ENCODE peak calls at places on chromosome 2, in four cellular contexts. One of them, this sample, is unnamed.

GRCh38 chr2:24012521-24013245 is 2.8 kb downstream of the MFSD2B start:
- DNase-seq in naive thymus-derived CD4-positive, alpha-beta T cell: no peak
- DNase-seq in sigmoid colon: no peak
- DNase-seq in LoVo: no peak
- DNase-seq in this sample: no peak

GRCh38 chr2:237299897-237300296 is 114.1 kb downstream of the COL6A3 start:
- DNase-seq in sigmoid colon: no peak
- DNase-seq in naive thymus-derived CD4-positive, alpha-beta T cell: no peak
- DNase-seq in LoVo: peak
- DNase-seq in this sample: no peak

GRCh38 chr2:230942920-230943896 is 18.2 kb upstream of the GPR55 start:
- DNase-seq in naive thymus-derived CD4-positive, alpha-beta T cell: no peak
- DNase-seq in LoVo: no peak
- DNase-seq in sigmoid colon: no peak
- DNase-seq in this sample: no peak

GRCh38 chr2:203261326-203262159 is 22.7 kb downstream of the CYP20A1 start:
- DNase-seq in sigmoid colon: no peak
- DNase-seq in LoVo: no peak
- DNase-seq in naive thymus-derived CD4-positive, alpha-beta T cell: no peak
- DNase-seq in this sample: no peak

GRCh38 chr2:240429341-240429871 is 6.1 kb upstream of the GPC1 start:
- DNase-seq in naive thymus-derived CD4-positive, alpha-beta T cell: no peak
- DNase-seq in sigmoid colon: peak
- DNase-seq in LoVo: no peak
- DNase-seq in this sample: no peak

GRCh38 chr2:23069935-23070334 is 315.0 kb upstream of the KLHL29 start:
- DNase-seq in naive thymus-derived CD4-positive, alpha-beta T cell: no peak
- DNase-seq in LoVo: no peak
- DNase-seq in sigmoid colon: no peak
- DNase-seq in this sample: no peak

GRCh38 chr2:75276093-75277055 is 77.1 kb upstream of the TACR1 start:
- DNase-seq in sigmoid colon: no peak
- DNase-seq in naive thymus-derived CD4-positive, alpha-beta T cell: no peak
- DNase-seq in LoVo: no peak
- DNase-seq in this sample: no peak

GRCh38 chr2:85736456-85737355 is 17.1 kb upstream of the ATOH8 start:
- DNase-seq in LoVo: no peak
- DNase-seq in naive thymus-derived CD4-positive, alpha-beta T cell: no peak
- DNase-seq in sigmoid colon: no peak
- DNase-seq in this sample: no peak

GRCh38 chr2:174788291-174788929 is 24.1 kb upstream of the CHRNA1 start:
- DNase-seq in naive thymus-derived CD4-positive, alpha-beta T cell: no peak
- DNase-seq in LoVo: no peak
- DNase-seq in sigmoid colon: no peak
- DNase-seq in this sample: peak

GRCh38 chr2:65999103-65999502 is 435.8 kb upstream of the MEIS1 start:
- DNase-seq in sigmoid colon: no peak
- DNase-seq in LoVo: no peak
- DNase-seq in naive thymus-derived CD4-positive, alpha-beta T cell: no peak
- DNase-seq in this sample: no peak